ENCODE peak calls at places on chromosomes 1 and 21, in four cellular contexts. Z, T, D and I are unnamed samples.

GRCh38 chr1:9901148-9902059 is 8.7 kb downstream of the CTNNBIP1 start:
- DNase-seq in D (no peak), Z (no peak), T (no peak), I (no peak)

GRCh38 chr1:17116643-17117042 is 2.6 kb downstream of the PADI2 start:
- DNase-seq in D (no peak), Z (no peak), T (no peak), I (no peak)

GRCh38 chr1:185608166-185608565 is 126.0 kb upstream of the HMCN1 start:
- DNase-seq in Z (no peak), D (peak; percentile 18), T (no peak), I (no peak)

GRCh38 chr21:46080171-46081021 is 17.5 kb upstream of the COL6A2 start:
- DNase-seq in T (no peak), D (no peak), Z (no peak), I (no peak)

GRCh38 chr1:202961220-202961880 is 3.2 kb upstream of the ADIPOR1 start:
- DNase-seq in D (no peak), Z (no peak), T (no peak), I (no peak)

GRCh38 chr1:22471610-22472009 is 20.0 kb downstream of the ZBTB40 start:
- DNase-seq in T (no peak), D (no peak), Z (no peak), I (no peak)

GRCh38 chr1:88736633-88737248 is 52.7 kb downstream of the PKN2 start:
- DNase-seq in D (peak; percentile 54), T (no peak), Z (peak; percentile 18), I (no peak)

GRCh38 chr1:179079113-179079761 is 2.6 kb upstream of the TOR3A start:
- DNase-seq in D (peak; percentile 82), T (no peak), Z (peak; percentile 35), I (peak; percentile 59)

GRCh38 chr1:182259229-182259872 is 132.2 kb downstream of the GLUL start:
- DNase-seq in Z (peak; percentile 48), D (peak; percentile 1), T (peak; percentile 17), I (no peak)

GRCh38 chr1:165897326-165898303 is 70.2 kb downstream of the UCK2 start:
- DNase-seq in D (peak; percentile 29), Z (no peak), T (no peak), I (no peak)

GRCh38 chr1:156347337-156347736 is 9.0 kb downstream of the TSACC start:
- DNase-seq in D (no peak), Z (no peak), T (no peak), I (no peak)

GRCh38 chr1:94081566-94082344 is 39.2 kb downstream of the ABCA4 start:
- DNase-seq in Z (no peak), T (no peak), D (peak; percentile 65), I (no peak)

GRCh38 chr1:234833118-234833517 is 223.1 kb upstream of the IRF2BP2 start:
- DNase-seq in D (no peak), Z (no peak), T (no peak), I (no peak)

GRCh38 chr1:109630081-109630880 is 10.6 kb downstream of the AMPD2 start:
- DNase-seq in D (no peak), T (peak; percentile 28), Z (peak; percentile 63), I (no peak)

GRCh38 chr1:113835686-113836290 is 23.5 kb upstream of the RSBN1 start:
- DNase-seq in D (peak; percentile 53), Z (no peak), T (no peak), I (peak; percentile 46)

GRCh38 chr1:155931332-155932038 is 2.7 kb downstream of the KHDC4 start:
- DNase-seq in Z (no peak), D (no peak), T (no peak), I (no peak)

GRCh38 chr21:45698493-45698947 is 55.0 kb downstream of the PCBP3 start:
- DNase-seq in Z (no peak), T (no peak), D (peak; percentile 97), I (peak; percentile 7)

GRCh38 chr1:22831729-22832413 is 121.2 kb downstream of the EPHB2 start:
- DNase-seq in D (peak; percentile 87), Z (peak; percentile 19), T (no peak), I (no peak)

GRCh38 chr1:117657031-117657430 is 51.2 kb downstream of the TENT5C start:
- DNase-seq in Z (no peak), D (peak; percentile 75), T (no peak), I (no peak)

GRCh38 chr1:76426606-76427005 is 352.1 kb downstream of the ST6GALNAC3 start:
- DNase-seq in D (peak; percentile 31), T (no peak), Z (no peak), I (no peak)

GRCh38 chr1:97091679-97092078 is 370.1 kb downstream of the PTBP2 start:
- DNase-seq in D (no peak), T (no peak), Z (no peak), I (no peak)

GRCh38 chr1:235608278-235608677 is 41.3 kb downstream of the GNG4 start:
- DNase-seq in T (no peak), D (no peak), Z (no peak), I (no peak)

GRCh38 chr1:226309398-226310122 is 596 bp upstream of the LIN9 start:
- DNase-seq in D (peak; percentile 14), Z (no peak), T (no peak), I (peak; percentile 76)

GRCh38 chr1:9618912-9619679 is 30.4 kb downstream of the TMEM201 start:
- DNase-seq in Z (no peak), T (no peak), D (no peak), I (no peak)

GRCh38 chr1:163440090-163440489 is 118.3 kb downstream of the NUF2 start:
- DNase-seq in Z (no peak), D (peak; percentile 0), T (no peak), I (no peak)

GRCh38 chr1:21633992-21634475 is 35.1 kb downstream of the RAP1GAP start:
- DNase-seq in Z (no peak), T (no peak), D (no peak), I (no peak)

GRCh38 chr1:230109871-230110667 is 43.0 kb downstream of the GALNT2 start:
- DNase-seq in T (no peak), D (peak; percentile 51), Z (peak; percentile 81), I (no peak)

GRCh38 chr1:42852608-42852980 is 6.2 kb downstream of the ZNF691 start:
- DNase-seq in Z (no peak), D (no peak), T (no peak), I (no peak)

GRCh38 chr1:168585191-168585590 is 8.8 kb downstream of the XCL1 start:
- DNase-seq in T (no peak), D (peak; percentile 44), Z (no peak), I (no peak)

GRCh38 chr1:167957710-167958109 is 20.8 kb upstream of the MPC2 start:
- DNase-seq in D (no peak), Z (no peak), T (no peak), I (no peak)

GRCh38 chr1:31931241-31932225 is 6.6 kb downstream of the PTP4A2 start:
- DNase-seq in T (no peak), Z (no peak), D (no peak), I (no peak)

GRCh38 chr1:40300249-40300567 is 16.9 kb downstream of the COL9A2 start:
- DNase-seq in T (no peak), D (no peak), Z (no peak), I (no peak)